ENCODE peak calls at places on chromosomes 6 and 20, in eight cellular contexts. U is Calu3, H is fibroblast of the aortic adventitia, E is neural progenitor cell, I is fibroblast of pulmonary artery, D is ovary, F is adrenal gland, A is GM06990. X is an unnamed sample.

GRCh38 chr20:47038581-47039560 is 144.2 kb downstream of the EYA2 start:
- DNase-seq in D (no peak), A (no peak), I (no peak), E (no peak), H (no peak), U (no peak), F (peak), X (no peak)

GRCh38 chr6:116431964-116432595 is 29.1 kb upstream of the CALHM6 start:
- DNase-seq in U (no peak), F (no peak), H (no peak), I (no peak), D (no peak), E (no peak), A (no peak), X (no peak)

GRCh38 chr6:153956807-153957206 is 82.2 kb upstream of the OPRM1 start:
- DNase-seq in D (no peak), E (no peak), F (no peak), U (no peak), A (no peak), H (no peak), I (peak), X (no peak)

GRCh38 chr6:68777956-68778355 is 142.9 kb downstream of the ADGRB3 start:
- DNase-seq in I (peak), D (no peak), A (no peak), F (no peak), H (peak), U (no peak), E (no peak), X (no peak)

GRCh38 chr20:57581202-57582028 is 20.5 kb downstream of the PCK1 start:
- DNase-seq in I (no peak), F (peak), D (no peak), H (no peak), E (no peak), U (no peak), A (no peak), X (no peak)

GRCh38 chr6:156102129-156102528 is 646.5 kb upstream of the NOX3 start:
- DNase-seq in I (peak), U (peak), F (no peak), D (no peak), A (no peak), H (peak), E (peak), X (no peak)

GRCh38 chr6:56954389-56955170 is at the start of gene BEND6:
- DNase-seq in H (peak), A (peak), F (peak), D (no peak), I (peak), U (peak), E (peak), X (peak)

GRCh38 chr6:93721386-93722048 is 302.2 kb upstream of the EPHA7 start:
- DNase-seq in D (no peak), I (peak), A (no peak), E (peak), F (no peak), H (peak), U (no peak), X (no peak)

GRCh38 chr6:107064579-107065065 is 36.6 kb downstream of the MTRES1 start:
- DNase-seq in A (no peak), U (peak), I (peak), F (peak), H (peak), E (no peak), D (peak), X (no peak)

GRCh38 chr20:20227013-20227571 is 140.8 kb upstream of the INSM1 start:
- DNase-seq in D (no peak), I (no peak), E (no peak), F (no peak), H (no peak), A (no peak), U (no peak), X (no peak)

GRCh38 chr6:38188677-38189335 is 369.3 kb downstream of the ZFAND3 start:
- DNase-seq in E (peak), U (no peak), H (no peak), F (no peak), I (no peak), A (no peak), D (no peak), X (no peak)

GRCh38 chr6:63573899-63574553 is 1.7 kb downstream of the LOC128125822 start:
- DNase-seq in D (no peak), I (peak), A (peak), E (peak), F (peak), H (peak), U (peak), X (no peak)

GRCh38 chr20:33167859-33168258 is at the start of gene BPIFA2:
- DNase-seq in I (no peak), U (no peak), H (no peak), F (no peak), E (no peak), A (no peak), D (no peak), X (no peak)

GRCh38 chr20:33165416-33166055 is 2.4 kb upstream of the BPIFA2 start:
- DNase-seq in E (no peak), H (no peak), A (no peak), F (peak), I (no peak), U (no peak), D (no peak), X (no peak)

GRCh38 chr20:33166533-33167113 is 1.3 kb upstream of the BPIFA2 start:
- DNase-seq in D (no peak), A (no peak), F (no peak), U (no peak), E (no peak), I (no peak), H (no peak), X (no peak)

GRCh38 chr20:33172781-33173180 is 4.8 kb downstream of the BPIFA2 start:
- DNase-seq in F (peak), H (no peak), A (no peak), U (no peak), I (peak), E (no peak), D (no peak), X (no peak)

DNA sequence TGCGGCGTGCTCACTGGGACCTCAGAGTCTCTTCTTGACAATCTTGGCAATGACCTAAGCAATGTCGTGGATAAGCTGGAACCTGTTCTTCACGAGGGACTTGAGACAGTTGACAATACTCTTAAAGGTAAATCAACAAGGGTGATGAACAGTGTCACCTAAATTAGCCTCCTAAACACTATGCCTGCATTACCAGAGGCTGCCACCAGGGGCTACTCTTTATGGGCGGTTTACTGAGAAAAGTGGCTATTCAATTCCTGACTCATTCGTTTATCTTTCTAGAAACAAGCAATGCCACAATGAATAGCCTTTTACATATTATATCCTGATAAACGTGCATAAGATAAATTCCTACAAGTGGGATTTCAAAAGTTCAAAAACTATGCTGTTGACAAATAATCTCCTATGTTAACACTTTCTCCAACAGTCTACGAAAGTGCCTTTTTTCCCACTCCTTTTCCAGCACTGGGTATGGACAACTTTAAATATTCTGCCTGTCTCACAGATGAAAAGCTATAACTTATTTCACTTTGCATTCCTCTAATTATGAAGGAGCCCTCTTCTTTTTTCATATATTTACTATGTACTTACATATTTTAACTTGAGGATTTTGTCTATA is 1.3 kb downstream of the BPIFA2 start:
- DNase-seq in E (peak), A (no peak), F (no peak), D (no peak), H (no peak), I (no peak), U (peak), X (no peak)
- TF ChIP-seq CTCF in E (peak), A (peak), F (peak), D (no peak), H (peak), I (peak), U (peak), X (no peak)

GRCh38 chr20:38831049-38831691 is 25.7 kb downstream of the PPP1R16B start:
- DNase-seq in F (no peak), U (no peak), H (no peak), I (no peak), A (no peak), D (no peak), E (no peak), X (no peak)
- TF ChIP-seq CTCF in F (no peak), U (no peak), H (no peak), I (no peak), A (no peak), D (no peak), E (no peak), X (no peak)

GRCh38 chr20:49846206-49846807 is 33.7 kb downstream of the SLC9A8 start:
- DNase-seq in F (peak), U (peak), E (peak), H (peak), D (no peak), I (peak), A (no peak), X (no peak)
- TF ChIP-seq CTCF in F (peak), U (peak), E (peak), H (peak), D (peak), I (peak), A (peak), X (no peak)

GRCh38 chr20:4836935-4837334 is 115.2 kb downstream of the PRND start:
- DNase-seq in U (no peak), A (no peak), H (peak), D (no peak), E (no peak), F (no peak), I (no peak), X (no peak)

GRCh38 chr20:4833074-4833473 is 111.4 kb downstream of the PRND start:
- DNase-seq in F (no peak), E (no peak), A (no peak), H (no peak), I (no peak), D (no peak), U (no peak), X (no peak)

GRCh38 chr20:4837760-4838159 is 116.1 kb downstream of the PRND start:
- DNase-seq in E (no peak), U (no peak), H (no peak), I (no peak), F (no peak), D (no peak), A (no peak), X (no peak)

GRCh38 chr20:4836473-4836872 is 114.8 kb downstream of the PRND start:
- DNase-seq in E (no peak), A (no peak), I (no peak), F (no peak), D (no peak), U (no peak), H (no peak), X (no peak)

GRCh38 chr20:4835244-4836177 is 113.8 kb downstream of the PRND start:
- DNase-seq in F (peak), E (no peak), U (no peak), I (peak), D (peak), H (peak), A (no peak), X (no peak)
- TF ChIP-seq CTCF in F (no peak), E (no peak), U (no peak), I (no peak), D (no peak), H (no peak), A (no peak), X (no peak)

GRCh38 chr6:52909531-52909930 is at the start of gene GSTA3:
- DNase-seq in F (no peak), H (no peak), A (no peak), D (no peak), I (no peak), E (no peak), U (no peak), X (no peak)

GRCh38 chr6:52900536-52900935 is 9.0 kb downstream of the GSTA3 start:
- DNase-seq in A (no peak), U (no peak), D (no peak), I (no peak), F (no peak), H (no peak), E (no peak), X (no peak)

GRCh38 chr6:52909131-52909530 is 367 bp downstream of the GSTA3 start:
- DNase-seq in A (no peak), H (no peak), U (no peak), F (no peak), D (no peak), E (no peak), I (no peak), X (no peak)

GRCh38 chr6:52910091-52910490 is 593 bp upstream of the GSTA3 start:
- DNase-seq in F (no peak), A (no peak), H (no peak), E (no peak), I (no peak), U (no peak), D (no peak), X (no peak)

GRCh38 chr6:52904562-52905279 is 4.8 kb downstream of the GSTA3 start:
- DNase-seq in D (no peak), H (no peak), U (peak), F (no peak), A (peak), I (peak), E (peak), X (no peak)
- TF ChIP-seq CTCF in D (no peak), H (peak), U (no peak), F (no peak), A (peak), I (peak), E (peak), X (no peak)

GRCh38 chr6:10838794-10839333 is 525 bp upstream of the MAK start:
- DNase-seq in F (no peak), D (no peak), H (no peak), E (no peak), I (no peak), A (peak), U (no peak), X (no peak)
- TF ChIP-seq CTCF in F (no peak), D (no peak), H (no peak), E (no peak), I (no peak), A (no peak), U (no peak), X (no peak)